ENCODE peak calls at places on chromosomes 13 and 19, in seven cellular contexts. U, B, Y, D, S, M and G are unnamed samples.

GRCh38 chr19:7211191-7211988 is 82.8 kb downstream of the INSR start:
- DNase-seq in Y (no peak), S (no peak), M (peak), U (no peak), B (peak), D (no peak), G (no peak)

GRCh38 chr19:55091126-55091910 is 15.6 kb downstream of the EPS8L1 start:
- DNase-seq in Y (no peak), U (no peak), S (no peak), D (no peak), M (no peak), B (no peak), G (no peak)

GRCh38 chr13:40492511-40492910 is 173.9 kb downstream of the FOXO1 start:
- DNase-seq in D (no peak), Y (no peak), M (no peak), B (no peak), U (peak), S (no peak), G (no peak)

GRCh38 chr13:26494591-26494990 is 62.9 kb upstream of the WASF3 start:
- DNase-seq in D (no peak), Y (no peak), S (no peak), M (no peak), U (no peak), B (no peak), G (no peak)

GRCh38 chr19:21474671-21475181 is 30.7 kb upstream of the ZNF429 start:
- DNase-seq in B (peak), M (peak), D (peak), S (peak), U (peak), Y (peak), G (peak)

GRCh38 chr13:29884671-29885424 is 34.4 kb upstream of the UBL3 start:
- DNase-seq in U (no peak), M (peak), S (no peak), D (no peak), Y (no peak), B (peak), G (no peak)

GRCh38 chr19:3358919-3359849 is 7.2 kb upstream of the NFIC start:
- DNase-seq in Y (peak), M (peak), S (peak), D (peak), B (no peak), U (no peak), G (peak)

GRCh38 chr19:1106841-1107654 is 3.3 kb downstream of the GPX4 start:
- DNase-seq in B (peak), S (no peak), Y (no peak), M (peak), D (peak), U (no peak), G (no peak)

GRCh38 chr19:44803442-44804428 is 5.2 kb upstream of the BCAM start:
- DNase-seq in U (no peak), B (no peak), Y (no peak), M (no peak), S (no peak), D (no peak), G (no peak)

GRCh38 chr19:35042056-35042730 is 672 bp downstream of the HPN start:
- DNase-seq in B (no peak), S (no peak), U (peak), M (no peak), D (no peak), Y (no peak), G (no peak)

GRCh38 chr13:24671367-24672117 is 8.7 kb upstream of the ATP12A start:
- DNase-seq in S (no peak), Y (no peak), B (peak), D (peak), M (peak), U (no peak), G (peak)

GRCh38 chr13:52001120-52001731 is 10.0 kb downstream of the ATP7B start:
- DNase-seq in Y (no peak), D (no peak), M (peak), B (peak), S (no peak), U (no peak), G (peak)

GRCh38 chr19:28483197-28483596 is 729.8 kb downstream of the UQCRFS1 start:
- DNase-seq in U (no peak), S (no peak), M (no peak), D (no peak), B (no peak), Y (no peak), G (no peak)

GRCh38 chr13:20360041-20360491 is 127.9 kb upstream of the GJB6 start:
- DNase-seq in S (no peak), B (peak), D (no peak), Y (no peak), U (no peak), M (peak), G (no peak)

GRCh38 chr19:4425531-4425930 is 23.1 kb downstream of the CHAF1A start:
- DNase-seq in B (peak), U (no peak), S (no peak), M (peak), D (no peak), Y (no peak), G (no peak)

GRCh38 chr13:113109151-113110047 is 3.8 kb downstream of the F7 start:
- DNase-seq in S (no peak), Y (no peak), U (no peak), D (no peak), M (no peak), B (no peak), G (no peak)

GRCh38 chr19:30669329-30670010 is 297.3 kb downstream of the ZNF536 start:
- DNase-seq in Y (no peak), S (peak), U (no peak), D (peak), M (peak), B (no peak), G (peak)

GRCh38 chr19:2337329-2337707 is 8.8 kb downstream of the SPPL2B start:
- DNase-seq in S (no peak), D (no peak), B (peak), Y (no peak), U (no peak), M (peak), G (no peak)

GRCh38 chr13:110869231-110869804 is 45.6 kb downstream of the ANKRD10 start:
- DNase-seq in B (peak), Y (no peak), M (no peak), U (peak), D (no peak), S (no peak), G (no peak)

GRCh38 chr19:4367336-4367723 is 24.0 kb downstream of the MPND start:
- DNase-seq in S (no peak), M (no peak), U (no peak), B (no peak), Y (no peak), D (no peak), G (no peak)

GRCh38 chr13:108193806-108194205 is 21.5 kb downstream of the LIG4 start:
- DNase-seq in Y (no peak), B (no peak), S (no peak), U (no peak), M (no peak), D (no peak), G (no peak)

GRCh38 chr19:42529248-42529764 is 1.0 kb upstream of the CEACAM1 start:
- DNase-seq in U (no peak), B (no peak), S (no peak), M (peak), Y (peak), D (peak), G (peak)

GRCh38 chr19:41330946-41331678 is 21.1 kb downstream of the CCDC97 start:
- DNase-seq in B (no peak), D (no peak), U (no peak), Y (no peak), M (no peak), S (no peak), G (no peak)

GRCh38 chr13:96984061-96984508 is 10.2 kb downstream of the OXGR1 start:
- DNase-seq in S (no peak), U (no peak), M (no peak), D (peak), B (no peak), Y (no peak), G (peak)

GRCh38 chr13:66992183-66992582 is 238.0 kb downstream of the PCDH9 start:
- DNase-seq in B (peak), U (no peak), D (no peak), M (peak), Y (no peak), S (no peak), G (no peak)

GRCh38 chr13:73722120-73722519 is 412.1 kb downstream of the KLF12 start:
- DNase-seq in M (peak), S (no peak), Y (no peak), D (no peak), B (peak), U (no peak), G (peak)

GRCh38 chr13:27076411-27076810 is 95.2 kb downstream of the USP12 start:
- DNase-seq in D (no peak), B (peak), M (peak), Y (no peak), U (no peak), S (no peak), G (no peak)

GRCh38 chr13:43698009-43698408 is 88.8 kb downstream of the ENOX1 start:
- DNase-seq in U (no peak), S (no peak), B (no peak), M (no peak), Y (no peak), D (no peak), G (no peak)

GRCh38 chr13:61013782-61014181 is 401.9 kb downstream of the PCDH20 start:
- DNase-seq in Y (no peak), B (no peak), D (no peak), S (no peak), U (no peak), M (no peak), G (no peak)

GRCh38 chr13:29853131-29853530 is 2.7 kb upstream of the UBL3 start:
- DNase-seq in D (no peak), M (no peak), U (no peak), B (no peak), Y (no peak), S (no peak), G (no peak)

GRCh38 chr19:18278521-18279265 is 2.7 kb downstream of the JUND start:
- DNase-seq in M (no peak), Y (no peak), B (no peak), S (no peak), D (peak), U (no peak), G (no peak)
- TF ChIP-seq CTCF in M (peak), Y (no peak), B (no peak), S (peak), D (no peak), U (no peak), G (peak)

GRCh38 chr13:45267215-45267614 is 66.4 kb upstream of the KCTD4 start:
- DNase-seq in B (no peak), M (no peak), Y (no peak), D (no peak), S (no peak), U (no peak), G (no peak)

DNA sequence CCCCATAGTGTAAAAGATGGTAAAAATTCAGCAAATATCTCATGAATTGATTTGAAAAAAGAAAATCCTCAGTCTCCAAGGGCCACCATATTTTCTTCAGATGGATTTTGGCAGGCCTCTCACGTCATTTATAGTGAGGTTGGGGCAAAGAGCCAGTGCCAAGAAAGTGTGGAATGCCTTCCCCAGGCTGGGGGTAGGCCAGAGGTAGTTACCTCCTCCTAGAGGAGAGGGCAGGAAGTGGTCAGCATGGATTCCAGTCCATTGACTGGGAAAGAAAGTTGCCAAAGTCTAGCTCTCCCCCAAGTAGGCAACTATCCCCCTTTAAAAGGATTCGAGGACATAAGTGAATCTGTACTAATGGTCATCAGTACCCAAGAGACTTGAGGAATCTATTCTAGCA is 68.4 kb upstream of the KCTD4 start:
- DNase-seq in S (no peak), D (no peak), U (no peak), Y (no peak), B (peak), M (peak), G (no peak)
- TF ChIP-seq CTCF in S (no peak), D (no peak), U (no peak), Y (no peak), B (no peak), M (no peak), G (no peak)

GRCh38 chr19:15403151-15403531 is 15.6 kb downstream of the AKAP8L start:
- DNase-seq in U (no peak), D (no peak), B (no peak), M (no peak), Y (no peak), S (no peak), G (no peak)
- TF ChIP-seq CTCF in U (no peak), D (no peak), B (no peak), M (no peak), Y (no peak), S (no peak), G (no peak)

GRCh38 chr19:38655148-38655824 is 7.8 kb downstream of the ACTN4 start:
- DNase-seq in D (no peak), M (peak), B (peak), Y (no peak), S (no peak), U (no peak), G (peak)

GRCh38 chr19:38654478-38655079 is 7.1 kb downstream of the ACTN4 start:
- DNase-seq in M (peak), Y (no peak), B (peak), D (no peak), U (no peak), S (no peak), G (no peak)

GRCh38 chr19:38658462-38659306 is 11.2 kb downstream of the ACTN4 start:
- DNase-seq in M (peak), D (peak), Y (no peak), B (peak), S (no peak), U (peak), G (no peak)

GRCh38 chr19:38657633-38658222 is 10.3 kb downstream of the ACTN4 start:
- DNase-seq in S (no peak), Y (no peak), D (no peak), U (no peak), B (peak), M (peak), G (no peak)

DNA sequence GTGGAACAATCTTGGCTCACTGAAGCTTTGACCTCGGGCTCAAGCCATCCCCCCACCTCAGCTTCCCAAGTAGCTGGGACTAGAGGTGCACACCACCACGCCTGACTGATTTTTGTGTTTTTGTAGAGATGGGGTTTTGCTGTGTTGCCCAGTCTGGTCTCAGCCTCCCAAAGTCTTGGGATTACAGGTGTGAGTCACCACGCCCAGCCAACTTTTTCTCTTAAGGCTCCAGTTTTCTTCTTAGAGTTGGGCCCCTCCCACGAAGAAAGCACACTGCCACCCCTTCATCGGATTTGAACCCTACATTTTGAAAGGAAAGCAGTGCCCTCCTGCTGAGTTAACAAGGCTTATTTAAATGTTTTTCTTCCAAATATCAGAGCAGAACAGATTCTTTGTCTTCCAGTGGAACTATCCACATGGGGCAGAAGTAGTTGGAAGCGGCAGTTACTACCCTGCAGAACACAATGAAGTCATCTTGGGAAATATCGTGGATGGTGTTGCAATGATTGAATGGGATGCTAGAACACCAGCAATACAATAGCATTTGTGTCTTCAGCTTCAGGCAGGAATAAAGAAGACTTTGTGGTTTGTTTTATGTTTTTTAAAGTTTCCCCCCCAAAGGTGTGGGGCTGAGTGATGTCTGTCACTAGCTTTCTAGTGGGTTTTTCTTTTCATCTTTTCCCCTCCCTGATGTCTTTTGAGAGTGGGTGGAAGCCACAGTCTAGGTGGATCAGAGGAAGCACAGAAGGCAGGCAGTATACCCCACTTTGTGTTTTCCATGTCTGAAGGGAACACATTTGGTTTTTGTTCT is 8.9 kb downstream of the ACTN4 start:
- DNase-seq in D (no peak), U (no peak), M (peak), B (peak), Y (no peak), S (no peak), G (no peak)
- TF ChIP-seq CTCF in D (no peak), U (no peak), M (no peak), B (no peak), Y (no peak), S (no peak), G (no peak)

GRCh38 chr19:10701955-10702307 is 692 bp downstream of the QTRT1 start:
- DNase-seq in U (no peak), B (no peak), D (peak), Y (peak), M (no peak), S (no peak), G (peak)
- TF ChIP-seq CTCF in U (no peak), B (no peak), D (no peak), Y (no peak), M (no peak), S (no peak), G (no peak)